ENCODE peak calls at places on chromosomes 13 and 19, in seven cellular contexts. A is GM12892, S is HepG2, K is H1, D is GM12878, X is SK-N-SH, B is K562. V is an unnamed sample.

GRCh38 chr13:73089216-73089615 is 30.4 kb downstream of the KLF5 start:
- DNase-seq in X (no peak), B (no peak), D (no peak), S (no peak), K (no peak), A (no peak), V (no peak)

GRCh38 chr19:47374876-47375693 is 26.0 kb downstream of the DHX34 start:
- DNase-seq in X (no peak), B (no peak), S (no peak), D (no peak), A (no peak), K (no peak), V (no peak)

GRCh38 chr13:32883501-32883900 is 132.7 kb upstream of the KL start:
- DNase-seq in X (peak), B (no peak), S (no peak), A (no peak), D (no peak), K (no peak), V (no peak)

GRCh38 chr13:68905186-68905585 is 1202.4 kb upstream of the ATXN8OS start:
- DNase-seq in A (no peak), S (no peak), K (no peak), X (no peak), B (no peak), D (no peak), V (no peak)

GRCh38 chr13:33441015-33441414 is 155.5 kb upstream of the STARD13 start:
- DNase-seq in X (peak), A (no peak), S (peak), B (no peak), K (no peak), D (no peak), V (no peak)

GRCh38 chr13:91592050-91593014 is 193.9 kb downstream of the GPC5 start:
- DNase-seq in K (no peak), S (no peak), A (no peak), B (no peak), D (no peak), X (no peak), V (no peak)

GRCh38 chr13:87344176-87344575 is 327.0 kb upstream of the SLITRK5 start:
- DNase-seq in K (no peak), B (no peak), A (no peak), X (no peak), S (no peak), D (no peak), V (no peak)

GRCh38 chr13:110312669-110313031 is 5.6 kb downstream of the COL4A2 start:
- DNase-seq in B (no peak), D (no peak), X (no peak), K (no peak), S (no peak), A (no peak), V (no peak)

GRCh38 chr19:43469160-43469480 is 3.7 kb upstream of the LYPD3 start:
- DNase-seq in X (no peak), D (no peak), B (no peak), S (peak), K (no peak), A (no peak), V (no peak)

GRCh38 chr19:47176071-47176626 is 45.5 kb downstream of the SAE1 start:
- DNase-seq in B (no peak), S (no peak), K (no peak), A (no peak), D (no peak), X (no peak), V (no peak)

GRCh38 chr13:110511509-110512181 is 49.9 kb downstream of the RAB20 start:
- DNase-seq in D (no peak), K (no peak), S (peak), B (peak), A (no peak), X (no peak), V (no peak)

GRCh38 chr13:91308299-91308698 is 39.2 kb upstream of the MIR17HG start:
- DNase-seq in X (no peak), A (no peak), D (no peak), S (no peak), K (no peak), B (no peak), V (no peak)

GRCh38 chr13:91142572-91142971 is 204.9 kb upstream of the MIR17HG start:
- DNase-seq in S (no peak), K (no peak), X (no peak), B (no peak), D (no peak), A (no peak), V (no peak)

GRCh38 chr13:75219479-75220237 is 262.3 kb downstream of the TBC1D4 start:
- DNase-seq in A (peak), S (peak), B (peak), D (peak), X (peak), K (peak), V (peak)

GRCh38 chr19:21314676-21315075 is 14.5 kb downstream of the ZNF708 start:
- DNase-seq in X (peak), A (no peak), S (no peak), B (no peak), D (no peak), K (no peak), V (no peak)

GRCh38 chr19:13984875-13985741 is 21.0 kb downstream of the RFX1 start:
- DNase-seq in X (no peak), S (peak), K (no peak), A (no peak), D (no peak), B (no peak), V (no peak)

GRCh38 chr19:31152906-31153305 is 196.3 kb downstream of the TSHZ3 start:
- DNase-seq in X (no peak), K (no peak), D (no peak), S (no peak), A (no peak), B (no peak), V (no peak)

GRCh38 chr13:104389722-104390121 is 1323.5 kb upstream of the SLC10A2 start:
- DNase-seq in K (no peak), S (peak), A (no peak), B (no peak), D (no peak), X (no peak), V (no peak)

GRCh38 chr13:73810647-73811046 is 323.6 kb downstream of the KLF12 start:
- DNase-seq in B (no peak), D (no peak), S (no peak), A (no peak), K (no peak), X (no peak), V (no peak)

GRCh38 chr19:30224689-30225606 is 147.2 kb upstream of the ZNF536 start:
- DNase-seq in S (no peak), A (no peak), X (peak), D (no peak), K (no peak), B (no peak), V (no peak)

GRCh38 chr19:38389101-38389925 is 816 bp downstream of the SPRED3 start:
- DNase-seq in B (no peak), X (peak), S (no peak), D (no peak), K (peak), A (no peak), V (no peak)

GRCh38 chr19:30558793-30559192 is 186.6 kb downstream of the ZNF536 start:
- DNase-seq in A (no peak), B (no peak), D (no peak), K (no peak), X (no peak), S (no peak), V (no peak)

GRCh38 chr13:21971662-21972635 is 301.1 kb downstream of the FGF9 start:
- DNase-seq in A (no peak), K (no peak), D (no peak), X (no peak), B (no peak), S (no peak), V (no peak)

GRCh38 chr13:76832258-76832988 is 53.8 kb downstream of the KCTD12 start:
- DNase-seq in X (no peak), K (no peak), A (no peak), D (no peak), S (no peak), B (no peak), V (no peak)

GRCh38 chr13:74930402-74931165 is 551.4 kb downstream of the TBC1D4 start:
- DNase-seq in S (no peak), K (no peak), X (no peak), A (no peak), D (no peak), B (no peak), V (no peak)

GRCh38 chr13:72463561-72463960 is 263.9 kb downstream of the MZT1 start:
- DNase-seq in S (no peak), B (no peak), A (no peak), K (no peak), X (no peak), D (no peak), V (no peak)

GRCh38 chr13:111904166-111904565 is 162.8 kb upstream of the SOX1 start:
- DNase-seq in B (no peak), S (no peak), A (no peak), D (no peak), K (peak), X (no peak), V (no peak)

GRCh38 chr19:10899171-10899653 is 27.9 kb downstream of the CARM1 start:
- DNase-seq in B (no peak), K (no peak), S (no peak), A (no peak), D (no peak), X (peak), V (no peak)

GRCh38 chr19:17553256-17553655 is 2.2 kb upstream of the COLGALT1 start:
- DNase-seq in B (peak), K (no peak), S (no peak), D (no peak), A (no peak), X (no peak), V (no peak)

GRCh38 chr13:76884167-76884566 is 2.0 kb downstream of the KCTD12 start:
- DNase-seq in D (no peak), A (no peak), B (no peak), S (no peak), X (no peak), K (no peak), V (no peak)

GRCh38 chr13:113074876-113075275 is 30.7 kb upstream of the F7 start:
- DNase-seq in B (no peak), X (no peak), A (no peak), S (no peak), K (no peak), D (no peak), V (no peak)

GRCh38 chr13:31223640-31224039 is 23.9 kb downstream of the B3GLCT start:
- DNase-seq in A (no peak), K (no peak), D (no peak), X (no peak), B (no peak), S (no peak), V (no peak)

GRCh38 chr19:57280913-57281425 is 684 bp downstream of the ZNF460 start:
- DNase-seq in D (no peak), B (no peak), K (no peak), X (peak), S (no peak), A (no peak), V (no peak)

GRCh38 chr13:41897126-41897525 is 63.8 kb downstream of the VWA8 start:
- DNase-seq in K (no peak), B (no peak), S (no peak), D (no peak), X (no peak), A (no peak), V (no peak)

GRCh38 chr19:13839938-13840750 is 36.8 kb upstream of the NANOS3 start:
- DNase-seq in K (no peak), A (no peak), B (no peak), S (no peak), D (no peak), X (no peak), V (no peak)

GRCh38 chr13:100989424-100989823 is 314.8 kb upstream of the TMTC4 start:
- DNase-seq in X (no peak), D (no peak), K (no peak), B (no peak), A (no peak), S (no peak), V (no peak)

GRCh38 chr19:6161271-6161850 is 25.9 kb downstream of the ACSBG2 start:
- DNase-seq in D (peak), K (no peak), S (peak), B (peak), A (peak), X (peak), V (peak)

GRCh38 chr19:11964858-11965645 is at the start of gene ZNF763:
- DNase-seq in A (peak), X (peak), D (peak), B (peak), S (peak), K (peak), V (peak)

GRCh38 chr13:29143864-29144263 is 323.7 kb downstream of the MTUS2 start:
- DNase-seq in K (no peak), X (no peak), S (no peak), A (no peak), D (no peak), B (no peak), V (no peak)

GRCh38 chr19:55451163-55451521 is 8.0 kb upstream of the SHISA7 start:
- DNase-seq in X (no peak), K (no peak), B (no peak), A (no peak), D (no peak), S (no peak), V (no peak)

GRCh38 chr19:32497386-32497785 is 83.6 kb upstream of the PDCD5 start:
- DNase-seq in K (no peak), X (no peak), S (no peak), B (no peak), D (no peak), A (no peak), V (no peak)

DNA sequence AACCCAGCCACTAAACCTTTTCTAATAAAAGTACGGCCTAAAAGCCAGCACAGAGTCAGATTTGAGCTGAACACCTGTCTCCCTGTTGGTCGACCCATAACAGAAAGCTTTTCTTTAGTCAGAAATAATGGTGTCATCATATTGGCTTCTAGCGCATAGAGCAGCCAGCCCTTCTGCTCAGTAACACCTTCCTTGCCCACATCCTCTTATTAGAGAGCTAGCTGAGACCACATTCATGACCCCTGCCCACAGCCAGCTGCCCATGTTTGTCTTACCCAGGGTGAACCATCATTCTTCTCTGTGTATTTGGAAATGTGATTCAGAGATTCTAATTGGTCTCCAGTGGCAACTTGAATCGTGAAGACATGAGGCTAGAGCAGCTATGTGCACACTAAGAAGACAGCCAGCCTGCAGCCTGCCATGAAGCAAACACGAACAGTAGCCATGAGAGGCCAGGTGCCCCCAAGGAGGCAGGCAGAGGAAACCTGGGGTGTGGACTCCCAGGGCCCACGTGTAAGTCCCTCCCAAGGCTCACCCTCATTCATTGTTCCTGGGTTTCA is 82.3 kb upstream of the PDCD5 start:
- DNase-seq in S (no peak), K (no peak), B (no peak), D (no peak), A (no peak), X (no peak), V (no peak)
- TF ChIP-seq TAF1 in S (no peak), K (no peak), B (no peak), D (no peak), A (no peak), X (no peak), V (no peak)

GRCh38 chr13:70816853-70817252 is 708.6 kb upstream of the KLHL1 start:
- DNase-seq in X (no peak), K (no peak), B (no peak), A (no peak), S (no peak), D (no peak), V (no peak)
- TF ChIP-seq TAF1 in X (no peak), K (no peak), B (no peak), A (no peak), S (no peak), D (no peak), V (no peak)

GRCh38 chr19:48403606-48404005 is 10.1 kb downstream of the GRIN2D start:
- DNase-seq in K (peak), A (peak), X (peak), D (no peak), B (peak), S (peak), V (peak)
- TF ChIP-seq TAF1 in K (no peak), A (no peak), X (no peak), D (no peak), B (no peak), S (no peak), V (no peak)

DNA sequence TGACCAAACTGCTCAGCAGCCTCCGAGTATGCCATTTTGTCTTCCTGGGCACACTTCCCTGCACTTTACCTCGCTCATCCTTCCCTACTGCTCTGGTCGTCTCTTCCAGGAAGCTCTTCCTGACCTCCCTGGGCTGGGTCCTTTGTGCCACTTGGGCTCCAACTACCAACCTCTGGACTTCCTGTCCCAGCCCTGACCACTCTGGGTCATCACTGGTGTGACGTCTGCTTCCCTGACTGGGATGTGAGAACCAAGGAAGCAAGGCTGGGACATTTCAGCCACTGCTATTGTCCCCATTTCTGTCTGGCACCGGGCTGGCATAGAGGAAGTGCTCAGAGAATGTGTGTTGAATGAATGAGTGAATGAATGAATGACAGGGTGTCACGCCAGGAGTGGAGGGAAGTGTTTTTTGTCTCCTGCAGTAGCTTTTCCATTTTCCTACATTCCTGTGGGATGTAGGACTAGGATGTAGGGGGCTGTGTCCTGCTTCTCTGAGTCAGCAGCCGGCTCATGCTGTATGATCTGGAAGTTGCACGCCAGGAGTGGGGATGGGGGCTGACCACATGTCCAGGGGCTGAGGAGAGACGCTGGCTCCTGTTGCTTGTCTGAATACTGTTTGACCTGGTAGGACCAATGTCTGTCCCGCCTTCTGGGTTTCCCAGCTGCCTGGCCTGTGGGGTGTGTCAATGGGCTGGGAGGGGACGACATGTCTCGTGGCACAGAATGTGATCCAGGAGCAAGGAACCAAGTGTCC is 14.7 kb downstream of the NOVA2 start:
- DNase-seq in B (no peak), X (no peak), A (no peak), S (no peak), K (no peak), D (no peak), V (no peak)
- TF ChIP-seq TAF1 in B (no peak), X (no peak), A (no peak), S (no peak), K (no peak), D (no peak), V (no peak)